ENCODE peak calls at places on chromosomes 1 and 21, in four cellular contexts. F, Q, H and R are unnamed samples.

GRCh38 chr1:34787461-34788420 is 5.1 kb upstream of the GJA4 start:
- DNase-seq in Q (no peak), H (peak), F (peak), R (no peak)

GRCh38 chr21:17613242-17613676 is 558 bp upstream of the BTG3 start:
- DNase-seq in H (no peak), Q (no peak), F (no peak), R (no peak)

GRCh38 chr1:25997759-25998074 is at the start of gene PAFAH2:
- DNase-seq in H (no peak), F (no peak), Q (no peak), R (no peak)

GRCh38 chr1:201252833-201253810 is 30.2 kb upstream of the PKP1 start:
- DNase-seq in F (no peak), Q (no peak), H (no peak), R (no peak)

GRCh38 chr1:13781907-13782633 is 82.1 kb downstream of the PRDM2 start:
- DNase-seq in H (no peak), F (no peak), Q (no peak), R (no peak)

GRCh38 chr1:243325305-243325890 is 69.6 kb downstream of the SDCCAG8 start:
- DNase-seq in Q (no peak), H (peak), F (peak), R (peak)

GRCh38 chr1:219810451-219810850 is 117.9 kb downstream of the SLC30A10 start:
- DNase-seq in Q (no peak), H (no peak), F (no peak), R (no peak)

GRCh38 chr1:50471967-50472366 is 48.7 kb upstream of the DMRTA2 start:
- DNase-seq in Q (no peak), F (peak), H (no peak), R (no peak)

GRCh38 chr1:174875306-174875705 is 124.4 kb upstream of the CACYBP start:
- DNase-seq in Q (no peak), H (peak), F (peak), R (no peak)

DNA sequence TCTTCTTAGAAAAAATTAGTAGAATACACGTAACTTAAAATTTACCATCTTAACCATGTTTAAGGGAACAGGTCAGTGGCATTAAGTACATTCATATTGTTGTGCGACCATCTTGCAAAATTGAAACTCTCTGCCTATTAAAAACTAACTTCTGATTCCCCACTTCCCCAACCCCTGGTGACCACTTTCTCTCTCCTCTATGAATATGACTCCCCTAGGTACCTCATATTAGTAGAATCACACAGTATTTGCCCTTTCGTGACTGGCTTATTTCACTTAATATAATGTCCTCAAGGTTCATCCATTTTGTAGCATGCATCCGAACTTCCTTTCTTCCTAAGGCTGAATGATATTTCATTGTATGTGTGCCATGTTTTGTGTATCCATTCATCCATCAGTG is 15.1 kb upstream of the TARBP1 start:
- DNase-seq in F (no peak), Q (no peak), H (no peak), R (no peak)
- TF ChIP-seq KDM1A in F (no peak), Q (no peak), H (no peak), R (no peak)

GRCh38 chr1:192703283-192704206 is 67.6 kb downstream of the RGS13 start:
- DNase-seq in F (no peak), H (no peak), Q (peak), R (no peak)
- TF ChIP-seq MYC in F (no peak), H (no peak), Q (no peak), R (no peak)

GRCh38 chr21:41399401-41399800 is 26.6 kb upstream of the MX1 start:
- DNase-seq in F (no peak), Q (no peak), H (no peak), R (no peak)

GRCh38 chr21:41403966-41404365 is 22.1 kb upstream of the MX1 start:
- DNase-seq in H (no peak), F (no peak), Q (no peak), R (no peak)

GRCh38 chr21:41402796-41403195 is 23.2 kb upstream of the MX1 start:
- DNase-seq in Q (no peak), H (no peak), F (no peak), R (no peak)

GRCh38 chr21:41403331-41403730 is 22.7 kb upstream of the MX1 start:
- DNase-seq in F (no peak), H (no peak), Q (no peak), R (no peak)

GRCh38 chr21:41402231-41402630 is 23.8 kb upstream of the MX1 start:
- DNase-seq in Q (no peak), F (no peak), H (no peak), R (no peak)
- TF ChIP-seq MAX in Q (no peak), F (no peak), H (no peak), R (no peak)

GRCh38 chr1:72284084-72284397 is 1.7 kb upstream of the NEGR1 start:
- DNase-seq in H (no peak), Q (no peak), F (no peak), R (peak)

GRCh38 chr1:72285074-72285425 is 2.7 kb upstream of the NEGR1 start:
- DNase-seq in Q (no peak), H (no peak), F (no peak), R (no peak)

GRCh38 chr1:72286401-72286800 is 4.1 kb upstream of the NEGR1 start:
- DNase-seq in H (no peak), F (no peak), Q (no peak), R (no peak)

GRCh38 chr1:72284398-72285073 is 2.2 kb upstream of the NEGR1 start:
- DNase-seq in H (peak), Q (no peak), F (no peak), R (no peak)

GRCh38 chr1:72288886-72289285 is 6.5 kb upstream of the NEGR1 start:
- DNase-seq in F (no peak), H (no peak), Q (no peak), R (no peak)
- TF ChIP-seq KDM1A in F (no peak), H (no peak), Q (no peak), R (no peak)